ENCODE peak calls at places on chromosomes 12 and 14, in four cellular contexts. One of them, this sample, is unnamed.

GRCh38 chr14:57533214-57533613 is 39.6 kb upstream of the CCDC198 start:
- DNase-seq in A549: peak; percentile 5
- DNase-seq in K562: no peak
- DNase-seq in SK-N-SH: no peak
- DNase-seq in this sample: peak; percentile 31

GRCh38 chr12:52691076-52691764 is 11.0 kb upstream of the KRT1 start:
- DNase-seq in SK-N-SH: peak; percentile 70
- DNase-seq in A549: no peak
- DNase-seq in K562: no peak
- DNase-seq in this sample: no peak

GRCh38 chr12:49105504-49106120 is 5.0 kb downstream of the LMBR1L start:
- DNase-seq in K562: no peak
- DNase-seq in A549: no peak
- DNase-seq in SK-N-SH: no peak
- DNase-seq in this sample: no peak

GRCh38 chr14:74459289-74459946 is 33.4 kb upstream of the SYNDIG1L start:
- DNase-seq in SK-N-SH: peak; percentile 54
- DNase-seq in A549: peak; percentile 51
- DNase-seq in K562: peak; percentile 44
- DNase-seq in this sample: no peak

GRCh38 chr12:13386269-13387039 is 189.9 kb downstream of the EMP1 start:
- DNase-seq in SK-N-SH: no peak
- DNase-seq in A549: no peak
- DNase-seq in K562: no peak
- DNase-seq in this sample: no peak

GRCh38 chr14:28772613-28773012 is 6.0 kb downstream of the FOXG1 start:
- DNase-seq in SK-N-SH: no peak
- DNase-seq in A549: no peak
- DNase-seq in K562: no peak
- DNase-seq in this sample: no peak

GRCh38 chr12:109892748-109893147 is 7.3 kb upstream of the TCHP start:
- DNase-seq in K562: no peak
- DNase-seq in SK-N-SH: no peak
- DNase-seq in A549: no peak
- DNase-seq in this sample: peak; percentile 72

GRCh38 chr12:70367268-70368141 is 1.4 kb downstream of the KCNMB4 start:
- DNase-seq in K562: no peak
- DNase-seq in SK-N-SH: peak; percentile 19
- DNase-seq in A549: no peak
- DNase-seq in this sample: no peak

GRCh38 chr12:93704122-93704521 is 26.9 kb downstream of the CRADD start:
- DNase-seq in A549: no peak
- DNase-seq in K562: no peak
- DNase-seq in SK-N-SH: no peak
- DNase-seq in this sample: no peak

GRCh38 chr12:96427269-96427729 is 27.1 kb upstream of the CDK17 start:
- DNase-seq in A549: peak; percentile 55
- DNase-seq in K562: no peak
- DNase-seq in SK-N-SH: peak; percentile 16
- DNase-seq in this sample: no peak

GRCh38 chr12:120941846-120942405 is 36.4 kb upstream of the HNF1A start:
- DNase-seq in K562: no peak
- DNase-seq in SK-N-SH: no peak
- DNase-seq in A549: no peak
- DNase-seq in this sample: no peak

GRCh38 chr14:23145794-23146422 is 26.9 kb upstream of the CEBPE start:
- DNase-seq in SK-N-SH: no peak
- DNase-seq in K562: no peak
- DNase-seq in A549: no peak
- DNase-seq in this sample: no peak

GRCh38 chr12:113959096-113959495 is 7.0 kb downstream of the RBM19 start:
- DNase-seq in A549: no peak
- DNase-seq in SK-N-SH: no peak
- DNase-seq in K562: no peak
- DNase-seq in this sample: no peak

GRCh38 chr12:113961921-113962710 is 4.0 kb downstream of the RBM19 start:
- DNase-seq in SK-N-SH: no peak
- DNase-seq in A549: no peak
- DNase-seq in K562: no peak
- DNase-seq in this sample: peak; percentile 71

GRCh38 chr12:113957627-113958026 is 8.5 kb downstream of the RBM19 start:
- DNase-seq in A549: no peak
- DNase-seq in SK-N-SH: no peak
- DNase-seq in K562: no peak
- DNase-seq in this sample: no peak

GRCh38 chr12:113958108-113958507 is 8.0 kb downstream of the RBM19 start:
- DNase-seq in K562: no peak
- DNase-seq in A549: no peak
- DNase-seq in SK-N-SH: no peak
- DNase-seq in this sample: no peak

GRCh38 chr12:113960030-113960429 is 6.1 kb downstream of the RBM19 start:
- DNase-seq in SK-N-SH: no peak
- DNase-seq in K562: no peak
- DNase-seq in A549: no peak
- DNase-seq in this sample: no peak
- TF ChIP-seq CHD2 in SK-N-SH: no peak
- TF ChIP-seq CHD2 in K562: no peak
- TF ChIP-seq CHD2 in A549: no peak
- TF ChIP-seq CHD2 in this sample: no peak

GRCh38 chr12:74365178-74365964 is 172.3 kb upstream of the ATXN7L3B start:
- DNase-seq in K562: peak; percentile 40
- DNase-seq in A549: no peak
- DNase-seq in SK-N-SH: peak; percentile 26
- DNase-seq in this sample: no peak
- TF ChIP-seq RCOR1 in K562: no peak
- TF ChIP-seq RCOR1 in A549: no peak
- TF ChIP-seq RCOR1 in SK-N-SH: no peak
- TF ChIP-seq RCOR1 in this sample: no peak

GRCh38 chr14:94665121-94665520 is 52.9 kb downstream of the SERPINA3 start:
- DNase-seq in K562: no peak
- DNase-seq in A549: no peak
- DNase-seq in SK-N-SH: no peak
- DNase-seq in this sample: no peak
- TF ChIP-seq CHD2 in K562: no peak
- TF ChIP-seq CHD2 in A549: no peak
- TF ChIP-seq CHD2 in SK-N-SH: no peak
- TF ChIP-seq CHD2 in this sample: no peak

GRCh38 chr12:101792046-101792931 is 38.5 kb downstream of the GNPTAB start:
- DNase-seq in K562: no peak
- DNase-seq in A549: no peak
- DNase-seq in SK-N-SH: peak; percentile 10
- DNase-seq in this sample: no peak
- TF ChIP-seq RCOR1 in K562: no peak
- TF ChIP-seq RCOR1 in A549: no peak
- TF ChIP-seq RCOR1 in SK-N-SH: no peak
- TF ChIP-seq RCOR1 in this sample: no peak

GRCh38 chr12:117686210-117686609 is 282.6 kb downstream of the KSR2 start:
- DNase-seq in K562: no peak
- DNase-seq in SK-N-SH: no peak
- DNase-seq in A549: no peak
- DNase-seq in this sample: no peak

GRCh38 chr12:117686911-117687377 is 281.8 kb downstream of the KSR2 start:
- DNase-seq in K562: no peak
- DNase-seq in A549: peak; percentile 88
- DNase-seq in SK-N-SH: peak; percentile 23
- DNase-seq in this sample: no peak

GRCh38 chr12:117689857-117690256 is 278.9 kb downstream of the KSR2 start:
- DNase-seq in K562: no peak
- DNase-seq in SK-N-SH: no peak
- DNase-seq in A549: no peak
- DNase-seq in this sample: no peak

GRCh38 chr12:117684471-117684870 is 284.3 kb downstream of the KSR2 start:
- DNase-seq in K562: no peak
- DNase-seq in A549: no peak
- DNase-seq in SK-N-SH: no peak
- DNase-seq in this sample: no peak

DNA sequence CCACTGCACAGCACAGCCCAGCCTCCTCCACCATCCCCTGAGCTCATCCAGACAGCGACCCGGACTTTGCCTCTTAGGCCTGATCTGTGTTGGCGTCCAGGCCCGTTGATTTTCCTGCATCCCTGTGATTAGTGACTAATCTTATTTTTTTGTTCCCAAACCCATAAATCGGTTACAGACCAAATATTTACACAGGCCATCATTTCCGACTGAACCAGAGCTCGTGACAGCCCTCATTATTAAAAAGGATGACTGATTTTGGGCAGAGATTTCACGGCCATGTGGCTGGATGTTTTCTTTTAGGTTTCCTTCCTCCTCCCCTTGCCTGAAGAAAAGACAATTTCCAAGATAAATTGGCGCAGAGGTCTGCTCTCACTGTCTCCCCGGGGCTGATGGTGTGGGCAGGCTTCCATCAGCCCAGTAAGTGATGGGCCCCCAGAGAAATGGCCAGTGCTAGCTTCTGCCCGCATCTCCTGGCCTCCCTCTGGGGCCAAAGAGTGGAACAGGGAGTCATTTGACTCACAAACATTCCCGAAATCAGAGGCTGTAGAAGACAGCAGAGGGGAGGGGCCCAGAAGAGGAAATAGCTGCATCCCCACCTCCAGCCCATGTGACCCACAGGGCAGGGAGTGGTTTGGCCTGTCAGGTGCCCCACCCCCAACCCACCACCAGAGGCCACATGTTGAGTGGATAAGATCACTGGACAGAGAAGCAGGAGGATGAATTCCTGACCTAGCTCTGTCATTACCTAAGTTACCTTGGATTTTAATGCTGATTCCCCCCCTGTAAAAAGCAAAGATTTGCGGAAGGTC is 283.5 kb downstream of the KSR2 start:
- DNase-seq in K562: peak; percentile 37
- DNase-seq in A549: peak; percentile 95
- DNase-seq in SK-N-SH: peak; percentile 84
- DNase-seq in this sample: no peak
- TF ChIP-seq CHD2 in K562: no peak
- TF ChIP-seq CHD2 in A549: no peak
- TF ChIP-seq CHD2 in SK-N-SH: peak; percentile 75
- TF ChIP-seq CHD2 in this sample: no peak

GRCh38 chr12:43285248-43285647 is 266.8 kb downstream of the ADAMTS20 start:
- DNase-seq in SK-N-SH: no peak
- DNase-seq in K562: no peak
- DNase-seq in A549: no peak
- DNase-seq in this sample: no peak
- TF ChIP-seq RCOR1 in SK-N-SH: no peak
- TF ChIP-seq RCOR1 in K562: no peak
- TF ChIP-seq RCOR1 in A549: no peak
- TF ChIP-seq RCOR1 in this sample: no peak

GRCh38 chr14:100666403-100666802 is 60.3 kb upstream of the DLK1 start:
- DNase-seq in SK-N-SH: no peak
- DNase-seq in K562: no peak
- DNase-seq in A549: no peak
- DNase-seq in this sample: no peak
- TF ChIP-seq CHD2 in SK-N-SH: no peak
- TF ChIP-seq CHD2 in K562: no peak
- TF ChIP-seq CHD2 in A549: no peak
- TF ChIP-seq CHD2 in this sample: no peak

GRCh38 chr14:24915958-24916595 is 133.9 kb downstream of the STXBP6 start:
- DNase-seq in K562: no peak
- DNase-seq in A549: no peak
- DNase-seq in SK-N-SH: no peak
- DNase-seq in this sample: no peak
- TF ChIP-seq RCOR1 in K562: no peak
- TF ChIP-seq RCOR1 in A549: no peak
- TF ChIP-seq RCOR1 in SK-N-SH: no peak
- TF ChIP-seq RCOR1 in this sample: no peak